ENCODE peak calls at places on chromosomes 2 and 18, in five cellular contexts. One of them, this sample, is unnamed.

GRCh38 chr2:34003795-34004194 is 404.7 kb upstream of the FAM98A start:
- DNase-seq in activated effector memory CD4-positive, alpha-beta T cell treated with Interleukin-2 at 50 U/mL for 16 hours: no peak
- DNase-seq in esophagus muscularis mucosa: no peak
- DNase-seq in globus pallidus: no peak
- DNase-seq in breast epithelium: no peak
- DNase-seq in this sample: no peak

GRCh38 chr2:240960963-240961876 is 37.2 kb upstream of the SNED1 start:
- DNase-seq in activated effector memory CD4-positive, alpha-beta T cell treated with Interleukin-2 at 50 U/mL for 16 hours: no peak
- DNase-seq in esophagus muscularis mucosa: no peak
- DNase-seq in globus pallidus: no peak
- DNase-seq in breast epithelium: peak; percentile 15
- DNase-seq in this sample: peak; percentile 13

GRCh38 chr2:74188018-74188601 is 9.4 kb upstream of the MOB1A start:
- DNase-seq in activated effector memory CD4-positive, alpha-beta T cell treated with Interleukin-2 at 50 U/mL for 16 hours: no peak
- DNase-seq in esophagus muscularis mucosa: no peak
- DNase-seq in globus pallidus: no peak
- DNase-seq in breast epithelium: peak; percentile 85
- DNase-seq in this sample: no peak

GRCh38 chr2:58140508-58141072 is 94.0 kb downstream of the VRK2 start:
- DNase-seq in activated effector memory CD4-positive, alpha-beta T cell treated with Interleukin-2 at 50 U/mL for 16 hours: no peak
- DNase-seq in esophagus muscularis mucosa: no peak
- DNase-seq in globus pallidus: no peak
- DNase-seq in breast epithelium: no peak
- DNase-seq in this sample: no peak

GRCh38 chr2:172195836-172196376 is 93.2 kb upstream of the DLX2 start:
- DNase-seq in activated effector memory CD4-positive, alpha-beta T cell treated with Interleukin-2 at 50 U/mL for 16 hours: no peak
- DNase-seq in esophagus muscularis mucosa: no peak
- DNase-seq in globus pallidus: no peak
- DNase-seq in breast epithelium: no peak
- DNase-seq in this sample: no peak

GRCh38 chr2:206160124-206160806 is 570 bp downstream of the EEF1B2 start:
- DNase-seq in activated effector memory CD4-positive, alpha-beta T cell treated with Interleukin-2 at 50 U/mL for 16 hours: no peak
- DNase-seq in esophagus muscularis mucosa: peak; percentile 93
- DNase-seq in globus pallidus: peak; percentile 9
- DNase-seq in breast epithelium: no peak
- DNase-seq in this sample: no peak

GRCh38 chr2:169732583-169733358 is 861 bp upstream of the KLHL23 start:
- DNase-seq in activated effector memory CD4-positive, alpha-beta T cell treated with Interleukin-2 at 50 U/mL for 16 hours: no peak
- DNase-seq in esophagus muscularis mucosa: peak; percentile 89
- DNase-seq in globus pallidus: no peak
- DNase-seq in breast epithelium: no peak
- DNase-seq in this sample: no peak

GRCh38 chr2:112799291-112799975 is 15.1 kb upstream of the IL1A start:
- DNase-seq in activated effector memory CD4-positive, alpha-beta T cell treated with Interleukin-2 at 50 U/mL for 16 hours: no peak
- DNase-seq in esophagus muscularis mucosa: no peak
- DNase-seq in globus pallidus: no peak
- DNase-seq in breast epithelium: no peak
- DNase-seq in this sample: no peak

GRCh38 chr18:79123948-79124347 is 54.8 kb downstream of the ATP9B start:
- DNase-seq in activated effector memory CD4-positive, alpha-beta T cell treated with Interleukin-2 at 50 U/mL for 16 hours: no peak
- DNase-seq in esophagus muscularis mucosa: no peak
- DNase-seq in globus pallidus: no peak
- DNase-seq in breast epithelium: no peak
- DNase-seq in this sample: no peak

GRCh38 chr18:59988098-59988706 is 88.4 kb downstream of the PMAIP1 start:
- DNase-seq in activated effector memory CD4-positive, alpha-beta T cell treated with Interleukin-2 at 50 U/mL for 16 hours: no peak
- DNase-seq in esophagus muscularis mucosa: no peak
- DNase-seq in globus pallidus: peak; percentile 53
- DNase-seq in breast epithelium: no peak
- DNase-seq in this sample: no peak

GRCh38 chr2:61493523-61493942 is 22.6 kb upstream of the USP34 start:
- DNase-seq in activated effector memory CD4-positive, alpha-beta T cell treated with Interleukin-2 at 50 U/mL for 16 hours: no peak
- DNase-seq in esophagus muscularis mucosa: no peak
- DNase-seq in globus pallidus: no peak
- DNase-seq in breast epithelium: no peak
- DNase-seq in this sample: no peak

GRCh38 chr2:17752281-17752680 is 1.3 kb downstream of the SMC6 start:
- DNase-seq in activated effector memory CD4-positive, alpha-beta T cell treated with Interleukin-2 at 50 U/mL for 16 hours: no peak
- DNase-seq in esophagus muscularis mucosa: no peak
- DNase-seq in globus pallidus: no peak
- DNase-seq in breast epithelium: no peak
- DNase-seq in this sample: no peak

GRCh38 chr2:231425811-231426703 is 30.5 kb downstream of the B3GNT7 start:
- DNase-seq in activated effector memory CD4-positive, alpha-beta T cell treated with Interleukin-2 at 50 U/mL for 16 hours: no peak
- DNase-seq in esophagus muscularis mucosa: no peak
- DNase-seq in globus pallidus: no peak
- DNase-seq in breast epithelium: no peak
- DNase-seq in this sample: no peak